ENCODE peak calls at places on chromosomes 16 and 17, in four cellular contexts. A is fibroblast of the aortic adventitia; G is GM12878; I is CD8-positive, alpha-beta T cell. U is an unnamed sample.

GRCh38 chr17:31522284-31522931 is 130.9 kb downstream of the RAB11FIP4 start:
- DNase-seq in A (no peak), G (no peak), I (no peak), U (no peak)

GRCh38 chr16:3514621-3515020 is 13.8 kb downstream of the CLUAP1 start:
- DNase-seq in G (no peak), I (no peak), A (peak), U (no peak)

GRCh38 chr17:16568541-16569357 is at the start of gene ZNF287:
- DNase-seq in G (peak), I (peak), A (peak), U (peak)

GRCh38 chr17:80063815-80064585 is 27.6 kb downstream of the CCDC40 start:
- DNase-seq in I (no peak), G (no peak), A (peak), U (no peak)

GRCh38 chr16:27251561-27252205 is 16.9 kb downstream of the NSMCE1 start:
- DNase-seq in G (no peak), A (no peak), I (no peak), U (no peak)

GRCh38 chr17:15341385-15341849 is at the start of gene TEKT3:
- DNase-seq in G (no peak), A (peak), I (no peak), U (no peak)

GRCh38 chr17:77287432-77288068 is 146.8 kb downstream of the SEC14L1 start:
- DNase-seq in G (no peak), A (peak), I (no peak), U (no peak)

GRCh38 chr16:57539072-57539796 is 2.9 kb upstream of the CCDC102A start:
- DNase-seq in I (no peak), A (no peak), G (peak), U (peak)

GRCh38 chr16:79137528-79137927 is 463.0 kb downstream of the MAF start:
- DNase-seq in A (no peak), G (no peak), I (no peak), U (no peak)

GRCh38 chr16:66131156-66131807 is 235.2 kb upstream of the CDH5 start:
- DNase-seq in G (no peak), I (no peak), A (peak), U (no peak)

GRCh38 chr17:280216-280615 is 72.4 kb downstream of the RPH3AL start:
- DNase-seq in I (no peak), G (no peak), A (no peak), U (no peak)

GRCh38 chr16:50360033-50360778 is 8.6 kb downstream of the BRD7 start:
- DNase-seq in I (no peak), A (peak), G (no peak), U (no peak)

GRCh38 chr17:41777579-41778188 is 8.8 kb downstream of the JUP start:
- DNase-seq in I (no peak), G (no peak), A (peak), U (no peak)

GRCh38 chr17:65468321-65468720 is 93.1 kb downstream of the AXIN2 start:
- DNase-seq in A (no peak), I (no peak), G (no peak), U (peak)

GRCh38 chr17:15265131-15265530 is at the start of gene PMP22:
- DNase-seq in I (no peak), G (no peak), A (peak), U (no peak)

GRCh38 chr17:15920758-15921239 is 24.1 kb upstream of the ADORA2B start:
- DNase-seq in I (no peak), A (peak), G (no peak), U (no peak)

GRCh38 chr17:30309591-30309990 is 17.8 kb upstream of the BLMH start:
- DNase-seq in A (peak), I (no peak), G (no peak), U (no peak)

GRCh38 chr17:58329035-58329807 is 626 bp upstream of the TSPOAP1 start:
- DNase-seq in G (peak), A (no peak), I (no peak), U (peak)

GRCh38 chr17:68053237-68054030 is 17.9 kb downstream of the KPNA2 start:
- DNase-seq in A (peak), I (no peak), G (no peak), U (no peak)

GRCh38 chr16:65728172-65728571 is 606.3 kb upstream of the CDH11 start:
- DNase-seq in A (peak), I (no peak), G (no peak), U (no peak)

GRCh38 chr16:31476305-31477219 is 4.6 kb downstream of the TGFB1I1 start:
- DNase-seq in I (peak), G (no peak), A (no peak), U (no peak)

GRCh38 chr16:70252355-70252988 is 732 bp upstream of the EXOSC6 start:
- DNase-seq in G (no peak), A (peak), I (no peak), U (no peak)

GRCh38 chr17:30858556-30859250 is 26.9 kb downstream of the ATAD5 start:
- DNase-seq in A (peak), G (no peak), I (no peak), U (no peak)

GRCh38 chr16:10762336-10762995 is 18.8 kb downstream of the NUBP1 start:
- DNase-seq in I (no peak), G (no peak), A (no peak), U (no peak)

GRCh38 chr16:21203155-21203797 is 8.1 kb downstream of the ZP2 start:
- DNase-seq in A (no peak), I (no peak), G (no peak), U (no peak)

GRCh38 chr16:12573730-12574383 is 229.8 kb downstream of the CPPED1 start:
- DNase-seq in I (no peak), G (no peak), A (peak), U (no peak)

GRCh38 chr16:85816159-85816558 is 16.7 kb downstream of the COX4I1 start:
- DNase-seq in A (no peak), G (no peak), I (no peak), U (no peak)

GRCh38 chr17:66805567-66805966 is 29.4 kb upstream of the CACNG5 start:
- DNase-seq in A (no peak), G (no peak), I (no peak), U (no peak)

GRCh38 chr16:66858740-66859396 is 14.7 kb downstream of the CA7 start:
- DNase-seq in G (no peak), A (peak), I (no peak), U (no peak)

GRCh38 chr17:75240394-75241142 is 20.8 kb downstream of the GGA3 start:
- DNase-seq in G (no peak), I (no peak), A (peak), U (no peak)

GRCh38 chr17:19645608-19646250 is 2.8 kb upstream of the ALDH3A2 start:
- DNase-seq in A (peak), G (no peak), I (peak), U (no peak)

GRCh38 chr16:28295213-28295612 is 2.9 kb downstream of the SBK1 start:
- DNase-seq in A (no peak), I (no peak), G (no peak), U (no peak)

GRCh38 chr17:56658648-56659047 is 65.1 kb downstream of the NOG start:
- DNase-seq in A (no peak), I (no peak), G (no peak), U (no peak)

GRCh38 chr17:3935140-3935542 is 18.9 kb upstream of the P2RX1 start:
- DNase-seq in G (no peak), A (peak), I (no peak), U (no peak)

GRCh38 chr16:56606688-56607618 is 1.4 kb upstream of the MT2A start:
- DNase-seq in I (no peak), G (no peak), A (peak), U (no peak)

GRCh38 chr17:74043976-74044375 is 159.5 kb upstream of the RPL38 start:
- DNase-seq in G (no peak), A (no peak), I (no peak), U (no peak)

GRCh38 chr17:74040729-74041128 is 162.7 kb upstream of the RPL38 start:
- DNase-seq in G (no peak), A (no peak), I (no peak), U (no peak)

GRCh38 chr17:74040291-74040690 is 163.2 kb upstream of the RPL38 start:
- DNase-seq in G (no peak), A (no peak), I (no peak), U (no peak)

GRCh38 chr17:74042744-74043486 is 160.6 kb upstream of the RPL38 start:
- DNase-seq in I (no peak), A (peak), G (no peak), U (no peak)

GRCh38 chr17:74042241-74042640 is 161.2 kb upstream of the RPL38 start:
- DNase-seq in I (no peak), A (no peak), G (no peak), U (no peak)
- TF ChIP-seq CTCF in I (no peak), A (no peak), G (no peak), U (no peak)

GRCh38 chr16:2319606-2320005 is 20.9 kb downstream of the ABCA3 start:
- DNase-seq in A (no peak), G (no peak), I (no peak), U (no peak)
- H3K4me3 ChIP-seq in A (no peak), G (no peak), I (no peak), U (no peak)

DNA sequence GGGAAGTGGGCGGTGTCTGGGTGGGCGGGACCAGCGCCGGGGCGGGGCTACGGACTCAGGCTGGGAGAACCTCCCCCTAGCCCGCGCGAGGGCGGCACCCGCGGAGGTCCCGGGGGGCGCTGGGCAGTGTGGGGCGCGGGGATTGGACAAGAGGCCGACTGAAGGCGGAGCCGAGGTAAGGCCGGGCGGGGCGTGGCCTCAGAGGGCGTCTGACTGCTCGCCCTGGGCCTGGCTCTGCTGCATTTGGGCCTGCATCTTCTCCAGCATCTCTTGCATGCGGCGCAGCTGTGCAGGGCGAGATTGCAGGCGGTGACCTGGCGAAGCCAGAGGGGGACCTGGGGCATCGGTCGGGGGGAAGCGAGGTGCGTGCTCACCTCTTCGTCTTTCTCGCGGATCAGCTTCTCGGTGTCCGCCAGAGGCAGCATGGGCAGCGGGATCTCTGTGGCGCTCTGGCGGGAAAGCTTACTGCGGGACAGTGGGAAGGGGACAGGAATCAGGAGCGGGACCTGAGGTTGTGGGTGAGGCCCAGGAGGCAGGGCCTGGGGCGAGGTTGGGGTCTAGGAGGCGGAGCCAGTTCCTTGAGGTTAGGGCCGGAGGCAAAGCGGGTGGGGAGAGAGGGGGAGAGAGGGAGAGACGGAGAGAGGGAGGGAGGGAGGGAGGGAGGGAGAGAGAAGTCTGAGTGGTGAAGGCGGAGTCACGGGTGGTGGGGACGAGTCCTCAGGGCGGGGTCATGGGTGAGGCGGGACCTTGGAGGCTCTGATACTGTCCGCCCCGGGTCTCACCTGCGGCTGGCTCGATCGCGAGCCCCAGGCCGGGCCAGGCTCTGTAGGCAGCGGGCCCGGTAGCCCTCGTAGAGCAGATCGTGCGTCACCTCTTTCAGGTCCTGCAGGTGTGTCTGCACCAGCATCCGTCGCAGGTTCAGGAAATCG is 3.9 kb downstream of the SEPTIN1 start:
- DNase-seq in A (peak), G (peak), I (peak), U (peak)
- TF ChIP-seq CTCF in A (peak), G (peak), I (no peak), U (no peak)

GRCh38 chr17:82846061-82846691 is 6.4 kb upstream of the ZNF750 start:
- DNase-seq in A (no peak), I (no peak), G (no peak), U (no peak)
- H3K4me3 ChIP-seq in A (no peak), I (no peak), G (no peak), U (no peak)

GRCh38 chr17:9622961-9623360 is 22.4 kb upstream of the USP43 start:
- DNase-seq in I (no peak), A (no peak), G (no peak), U (no peak)

GRCh38 chr17:9632741-9633140 is 12.6 kb upstream of the USP43 start:
- DNase-seq in A (no peak), I (no peak), G (no peak), U (no peak)

GRCh38 chr17:9628509-9628908 is 16.8 kb upstream of the USP43 start:
- DNase-seq in A (no peak), G (no peak), I (no peak), U (no peak)
- TF ChIP-seq CTCF in A (no peak), G (no peak), I (no peak), U (no peak)

U was measured in GM12864.